ENCODE peak calls at places on chromosomes 2 and 18, in four cellular contexts. D is activated CD4-positive, alpha-beta T cell treated with anti-CD3 and anti-CD28 coated beads, Interleukin-2, amount 50 U/mL, for 4 hours; R is Ammon's horn; H is RCC 7860. U is an unnamed sample.

GRCh38 chr2:232655392-232655791 is 22.0 kb downstream of the EFHD1 start:
- DNase-seq in R (peak; percentile 49), D (no peak), H (no peak), U (no peak)

GRCh38 chr2:238425979-238426567 is 654 bp upstream of the ASB1 start:
- DNase-seq in R (peak; percentile 40), H (peak; percentile 82), D (no peak), U (no peak)

GRCh38 chr2:232204457-232204931 is 174.1 kb upstream of the ALPP start:
- DNase-seq in D (no peak), H (peak; percentile 67), R (peak; percentile 47), U (no peak)

GRCh38 chr2:201994973-201995638 is 38.5 kb upstream of the FZD7 start:
- DNase-seq in R (no peak), D (no peak), H (no peak), U (no peak)

GRCh38 chr18:50287028-50287440 is 458 bp downstream of the CXXC1 start:
- DNase-seq in D (no peak), H (no peak), R (no peak), U (no peak)

GRCh38 chr2:238422940-238423339 is 3.8 kb upstream of the ASB1 start:
- DNase-seq in H (no peak), D (no peak), R (no peak), U (no peak)

GRCh38 chr2:61448229-61448628 is 22.7 kb downstream of the USP34 start:
- DNase-seq in D (no peak), H (no peak), R (no peak), U (no peak)

GRCh38 chr2:172181840-172182239 is 79.1 kb upstream of the DLX2 start:
- DNase-seq in H (no peak), D (no peak), R (no peak), U (no peak)

GRCh38 chr18:68439672-68440071 is 275.2 kb downstream of the TMX3 start:
- DNase-seq in D (no peak), R (no peak), H (no peak), U (no peak)

GRCh38 chr2:118852605-118853128 is 5.2 kb upstream of the EN1 start:
- DNase-seq in H (no peak), R (no peak), D (no peak), U (no peak)

GRCh38 chr2:226711606-226712296 is 87.9 kb downstream of the IRS1 start:
- DNase-seq in H (no peak), D (no peak), R (no peak), U (no peak)

GRCh38 chr18:44323125-44323524 is 357.6 kb upstream of the SETBP1 start:
- DNase-seq in D (no peak), R (no peak), H (no peak), U (no peak)

GRCh38 chr2:149363953-149364352 is 33.6 kb downstream of the LYPD6 start:
- DNase-seq in R (no peak), H (no peak), D (no peak), U (no peak)

GRCh38 chr2:238498691-238499295 is 72.1 kb downstream of the ASB1 start:
- DNase-seq in D (no peak), R (no peak), H (no peak), U (no peak)

GRCh38 chr18:78883501-78883900 is 96.1 kb upstream of the SALL3 start:
- DNase-seq in D (no peak), R (no peak), H (no peak), U (no peak)

GRCh38 chr18:69574401-69574800 is 173.7 kb downstream of the DOK6 start:
- DNase-seq in H (no peak), R (no peak), D (no peak), U (no peak)

GRCh38 chr2:127080226-127080940 is 26.6 kb downstream of the BIN1 start:
- DNase-seq in D (no peak), H (no peak), R (no peak), U (no peak)

GRCh38 chr2:228628682-228629081 is 447.2 kb upstream of the SPHKAP start:
- DNase-seq in R (no peak), D (no peak), H (no peak), U (no peak)

GRCh38 chr2:186780701-186781316 is 68.2 kb downstream of the ZSWIM2 start:
- DNase-seq in H (peak; percentile 26), R (peak; percentile 4), D (no peak), U (no peak)

GRCh38 chr2:45068643-45069140 is 59.4 kb upstream of the SIX2 start:
- DNase-seq in D (no peak), R (no peak), H (no peak), U (no peak)